ENCODE peak calls at places on chromosomes 2 and 18, in seven cellular contexts. J is spleen; F is activated CD8-positive, alpha-beta memory T cell treated with anti-CD3 and anti-CD28 coated beads for 1 hour; Y is WTC11; T is stimulated activated CD4-positive, alpha-beta T cell treated with anti-CD3 and anti-CD28 coated beads, Interleukin-2, amount 100 ng/mL, for 48 hours; W is stomach; E is head of caudate nucleus. D is an unnamed sample.

GRCh38 chr2:3542107-3542506 is 16.0 kb downstream of the RNASEH1 start:
- DNase-seq in T (no peak), F (no peak), Y (no peak), W (no peak), J (no peak), E (no peak), D (no peak)

GRCh38 chr2:46318579-46319460 is 21.6 kb downstream of the EPAS1 start:
- DNase-seq in E (no peak), T (no peak), F (no peak), J (no peak), W (no peak), Y (no peak), D (no peak)

GRCh38 chr2:165112789-165113188 is 91.1 kb downstream of the SCN3A start:
- DNase-seq in J (no peak), F (no peak), W (no peak), T (no peak), E (no peak), Y (no peak), D (no peak)

GRCh38 chr2:132519566-132519965 is 103.0 kb downstream of the GPR39 start:
- DNase-seq in F (no peak), Y (no peak), T (no peak), J (no peak), W (no peak), E (no peak), D (no peak)

GRCh38 chr2:189116059-189116458 is 63.5 kb downstream of the COL5A2 start:
- DNase-seq in Y (no peak), F (no peak), E (no peak), J (no peak), W (no peak), T (no peak), D (no peak)

GRCh38 chr2:12032421-12032820 is 286.0 kb downstream of the LPIN1 start:
- DNase-seq in T (no peak), J (no peak), F (no peak), W (no peak), Y (no peak), E (no peak), D (no peak)

GRCh38 chr2:38269421-38269820 is 107.7 kb downstream of the ATL2 start:
- DNase-seq in J (no peak), Y (no peak), T (no peak), W (no peak), E (no peak), F (no peak), D (no peak)

GRCh38 chr18:59846814-59847490 is 52.8 kb upstream of the PMAIP1 start:
- DNase-seq in F (no peak), J (no peak), E (no peak), T (peak), Y (no peak), W (peak), D (no peak)

GRCh38 chr2:72809095-72809494 is 16.7 kb downstream of the EXOC6B start:
- DNase-seq in J (no peak), E (no peak), W (no peak), F (no peak), Y (no peak), T (no peak), D (no peak)

GRCh38 chr2:38174646-38175096 is 98.7 kb upstream of the CYP1B1 start:
- DNase-seq in W (no peak), T (no peak), E (no peak), Y (no peak), J (no peak), F (no peak), D (peak)

GRCh38 chr18:5943514-5943913 is 48.2 kb upstream of the TMEM200C start:
- DNase-seq in T (no peak), Y (no peak), J (no peak), F (no peak), E (peak), W (no peak), D (no peak)

GRCh38 chr2:149908731-149909690 is 321.4 kb upstream of the MMADHC start:
- DNase-seq in F (no peak), E (no peak), W (no peak), J (no peak), Y (no peak), T (no peak), D (peak)

GRCh38 chr2:27296466-27296865 is 11.8 kb downstream of the UCN start:
- DNase-seq in Y (no peak), J (peak), E (no peak), W (no peak), T (no peak), F (no peak), D (no peak)

GRCh38 chr18:23032030-23032582 is 99.0 kb downstream of the RBBP8 start:
- DNase-seq in W (no peak), J (no peak), Y (no peak), E (no peak), T (no peak), F (no peak), D (no peak)

GRCh38 chr18:35155403-35156117 is 85.3 kb upstream of the ZNF397 start:
- DNase-seq in E (no peak), T (no peak), Y (peak), J (peak), W (no peak), F (no peak), D (no peak)

GRCh38 chr2:113407446-113408099 is 29.9 kb upstream of the ZNG1B start:
- DNase-seq in T (no peak), Y (no peak), J (no peak), F (no peak), E (no peak), W (no peak), D (no peak)

GRCh38 chr2:43190305-43191052 is 35.9 kb downstream of the ZFP36L2 start:
- DNase-seq in E (no peak), Y (no peak), F (no peak), T (no peak), W (no peak), J (no peak), D (no peak)

GRCh38 chr18:35933982-35934381 is 38.5 kb upstream of the RMP24 start:
- DNase-seq in T (no peak), W (no peak), F (no peak), Y (no peak), E (no peak), J (no peak), D (no peak)

D was measured in prostate gland.